ENCODE peak calls at places on chromosomes 11 and 22, in nine cellular contexts. O is ovary, J is transverse colon, M is body of pancreas, S is uterus, Z is heart left ventricle, Q is A549, G is HCT116, K is tibial nerve. C is an unnamed sample.

GRCh38 chr11:32136654-32137053 is 45.8 kb downstream of the RCN1 start:
- DNase-seq in Q (no peak), O (no peak), G (no peak), S (no peak), M (no peak), K (no peak), J (no peak), Z (no peak), C (no peak)

GRCh38 chr11:70568504-70569172 is 170.3 kb downstream of the CTTN start:
- DNase-seq in O (peak; percentile 55), Q (no peak), G (no peak), S (peak; percentile 27), J (peak; percentile 49), Z (peak; percentile 49), K (no peak), M (no peak), C (no peak)

GRCh38 chr11:110522456-110522855 is 92.7 kb downstream of the FDX1 start:
- DNase-seq in Q (no peak), M (no peak), S (no peak), G (no peak), Z (no peak), J (no peak), K (no peak), O (no peak), C (no peak)

GRCh38 chr22:30245985-30246901 is at the start of gene LIF:
- DNase-seq in Q (no peak), O (no peak), M (no peak), S (no peak), G (no peak), K (no peak), Z (no peak), J (peak; percentile 52), C (no peak)

GRCh38 chr11:58830693-58831301 is 13.7 kb downstream of the GLYATL2 start:
- DNase-seq in Q (no peak), O (no peak), Z (no peak), J (no peak), S (no peak), G (no peak), K (no peak), M (no peak), C (no peak)

GRCh38 chr11:15159085-15159484 is 44.4 kb downstream of the INSC start:
- DNase-seq in G (peak; percentile 28), K (no peak), M (no peak), Q (peak; percentile 11), J (no peak), S (no peak), Z (no peak), O (no peak), C (no peak)

GRCh38 chr11:88231894-88232482 is 56.7 kb upstream of the RAB38 start:
- DNase-seq in S (no peak), J (no peak), M (no peak), G (no peak), Q (peak; percentile 11), O (no peak), K (peak; percentile 48), Z (no peak), C (no peak)

GRCh38 chr22:46001426-46002106 is 24.6 kb upstream of the WNT7B start:
- DNase-seq in G (no peak), J (no peak), K (no peak), Z (peak; percentile 40), Q (no peak), O (no peak), M (no peak), S (no peak), C (no peak)

GRCh38 chr22:36286096-36286957 is 33.4 kb downstream of the APOL1 start:
- DNase-seq in Q (peak; percentile 71), M (peak; percentile 63), Z (peak; percentile 79), K (peak; percentile 75), G (peak; percentile 18), J (peak; percentile 75), S (peak; percentile 88), O (peak; percentile 83), C (no peak)

GRCh38 chr22:36287881-36288515 is 35.1 kb downstream of the APOL1 start:
- DNase-seq in K (no peak), G (no peak), O (no peak), M (no peak), Z (no peak), S (no peak), J (no peak), Q (no peak), C (no peak)

GRCh38 chr22:36284171-36284571 is 31.2 kb downstream of the APOL1 start:
- DNase-seq in Q (no peak), J (no peak), M (no peak), G (no peak), Z (no peak), S (no peak), O (no peak), K (no peak), C (no peak)

GRCh38 chr22:36285017-36285416 is 32.1 kb downstream of the APOL1 start:
- DNase-seq in K (no peak), M (no peak), S (no peak), J (no peak), Q (no peak), G (no peak), O (no peak), Z (no peak), C (no peak)

GRCh38 chr22:36285545-36285944 is 32.6 kb downstream of the APOL1 start:
- DNase-seq in G (no peak), O (no peak), S (no peak), Z (no peak), Q (no peak), M (no peak), K (no peak), J (no peak), C (no peak)
- TF ChIP-seq POLR2A in G (no peak), O (no peak), S (no peak), Z (no peak), Q (no peak), M (no peak), K (no peak), J (no peak), C (no peak)

DNA sequence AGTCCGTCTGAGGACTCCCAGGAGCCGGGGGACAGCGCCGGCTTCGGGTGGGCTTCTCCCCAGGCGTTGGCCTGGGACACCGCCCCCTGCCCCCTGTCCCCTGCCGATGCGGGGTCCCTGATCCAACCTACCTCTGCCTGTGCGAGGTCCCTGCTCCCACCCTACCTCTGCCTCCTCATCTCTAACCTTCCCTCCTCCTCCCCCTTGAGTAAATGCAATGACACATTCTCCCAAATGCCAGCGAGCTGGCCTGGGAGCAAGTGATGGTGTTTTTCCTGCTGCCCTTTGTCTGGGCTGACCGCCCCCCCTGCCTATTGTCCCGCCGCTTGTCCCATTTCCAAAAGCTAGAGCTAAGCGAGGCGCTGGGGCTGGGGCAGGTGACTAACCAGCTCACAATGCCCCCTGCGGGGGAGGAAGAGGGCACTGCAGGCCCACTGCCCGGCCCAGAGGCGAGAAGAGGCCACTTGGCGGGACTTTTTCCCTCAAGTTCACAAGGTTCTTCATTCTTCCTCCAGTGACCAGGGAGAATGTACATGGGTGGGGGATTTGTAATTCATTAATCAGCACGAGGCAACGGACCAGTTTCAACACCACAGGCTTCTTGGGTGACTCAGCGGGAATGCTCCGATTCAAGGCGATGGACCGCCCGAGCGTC is 645 bp upstream of the CLCF1 start:
- DNase-seq in O (peak; percentile 77), Q (peak; percentile 96), Z (peak; percentile 77), M (peak; percentile 94), S (peak; percentile 83), J (peak; percentile 83), G (peak; percentile 93), K (peak; percentile 67), C (no peak)
- TF ChIP-seq POLR2A in O (no peak), Q (peak; percentile 36), Z (no peak), M (peak; percentile 86), S (peak; percentile 52), J (no peak), G (peak; percentile 3), K (no peak), C (no peak)

GRCh38 chr11:75562048-75562835 is at the start of gene SERPINH1:
- DNase-seq in G (peak; percentile 72), Z (peak; percentile 94), Q (peak; percentile 97), O (peak; percentile 94), S (peak; percentile 94), K (peak; percentile 79), J (peak; percentile 90), M (peak; percentile 91), C (no peak)

GRCh38 chr11:75561426-75562047 is 516 bp upstream of the SERPINH1 start:
- DNase-seq in K (no peak), M (no peak), Z (no peak), O (no peak), J (no peak), Q (no peak), G (no peak), S (no peak), C (no peak)

GRCh38 chr11:75563978-75564552 is 2.0 kb downstream of the SERPINH1 start:
- DNase-seq in K (peak; percentile 39), O (peak; percentile 77), Z (peak; percentile 78), M (peak; percentile 37), J (peak; percentile 44), G (no peak), Q (no peak), S (peak; percentile 80), C (no peak)

GRCh38 chr11:75563501-75563977 is 1.5 kb downstream of the SERPINH1 start:
- DNase-seq in O (no peak), Z (no peak), M (no peak), G (no peak), J (no peak), Q (no peak), S (no peak), K (no peak), C (no peak)

DNA sequence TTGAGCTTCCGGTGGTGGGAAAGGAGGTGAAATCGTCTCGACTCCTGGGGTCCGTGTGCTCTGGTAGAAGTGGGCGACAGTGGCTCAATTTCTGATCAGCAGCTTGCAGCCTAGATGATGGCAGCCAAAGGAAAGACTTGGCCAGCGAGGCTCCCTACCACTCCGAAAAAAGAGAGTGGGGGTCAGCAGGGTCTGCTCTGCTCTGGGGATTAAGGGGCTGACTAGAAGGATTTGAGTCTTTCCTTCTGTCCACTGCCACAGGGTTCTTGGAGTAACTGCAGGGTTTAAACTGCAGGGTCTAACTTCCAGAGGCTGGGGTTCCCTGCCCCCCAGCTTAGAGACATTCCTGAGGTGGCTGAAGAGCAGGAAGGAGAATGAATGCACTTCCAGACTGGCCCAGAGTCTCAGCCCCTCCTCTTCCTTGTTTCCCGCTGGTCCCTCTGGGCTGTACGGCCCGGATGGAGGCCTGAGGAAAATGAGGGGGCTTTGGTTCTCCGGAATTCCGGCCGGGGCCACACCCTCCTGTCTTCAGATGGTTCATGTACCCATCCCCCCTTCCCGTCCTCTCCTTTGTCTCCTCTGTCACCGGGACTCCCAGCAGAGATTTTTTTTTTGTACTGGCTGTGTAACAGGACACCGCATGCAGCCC is 907 bp downstream of the SERPINH1 start:
- DNase-seq in M (no peak), Q (no peak), O (peak; percentile 44), G (no peak), K (no peak), Z (peak; percentile 81), J (peak; percentile 28), S (no peak), C (no peak)
- TF ChIP-seq POLR2A in M (no peak), Q (no peak), O (no peak), G (no peak), K (no peak), Z (no peak), J (no peak), S (no peak), C (no peak)

DNA sequence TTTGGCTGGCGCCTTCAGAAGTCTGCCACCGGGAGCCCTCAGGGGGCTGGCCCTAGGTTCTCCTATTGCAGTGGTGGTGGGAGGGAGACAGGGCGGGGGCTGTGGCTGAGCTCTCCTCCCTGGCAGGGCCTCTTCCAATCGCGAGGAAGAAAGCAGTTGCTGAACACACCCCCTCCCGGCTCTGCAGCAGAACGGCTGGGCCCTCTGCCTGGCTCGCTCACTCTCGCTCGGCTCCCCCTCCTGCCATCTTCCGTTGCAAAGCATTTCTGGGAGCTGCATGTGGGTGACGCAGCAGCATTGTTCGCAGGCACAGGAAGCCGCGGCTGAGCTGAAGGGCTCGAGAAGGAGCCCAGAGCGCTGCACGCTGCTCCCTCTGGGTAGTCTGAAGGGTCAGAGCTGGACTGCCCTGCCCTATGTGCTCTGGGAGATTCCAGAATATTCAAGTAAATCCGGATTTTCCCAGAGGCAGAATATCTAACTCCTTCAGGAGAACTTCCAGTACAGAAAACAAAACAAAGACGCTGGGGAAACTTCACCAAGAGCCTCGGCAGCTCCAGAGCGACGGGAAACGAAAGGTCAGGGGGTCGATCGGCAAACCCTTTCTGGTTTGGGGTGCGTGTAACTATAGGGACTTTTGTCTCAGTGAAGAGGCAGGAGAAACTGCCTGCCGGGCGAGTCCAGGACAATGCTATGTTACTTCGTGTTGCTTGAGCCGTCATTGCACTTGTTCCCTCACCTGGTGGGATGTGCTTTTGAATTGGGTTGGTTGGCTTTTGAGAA is 26.3 kb upstream of the GRK2 start:
- DNase-seq in G (peak; percentile 93), J (peak; percentile 97), O (peak; percentile 95), S (peak; percentile 95), K (peak; percentile 93), M (peak; percentile 98), Z (peak; percentile 97), Q (peak; percentile 93), C (peak; percentile 89)
- TF ChIP-seq POLR2A in G (peak; percentile 95), J (peak; percentile 98), O (peak; percentile 87), S (peak; percentile 93), K (peak; percentile 93), M (peak; percentile 96), Z (no peak), Q (peak; percentile 98), C (peak; percentile 86)

C was measured in esophagus squamous epithelium.